ENCODE peak calls at places on chromosomes 12 and 14, in six cellular contexts. F is H1, L is HepG2, I is GM12891, U is K562, W is GM12878. A is an unnamed sample.

GRCh38 chr12:85627584-85627983 is 208.6 kb downstream of the RASSF9 start:
- DNase-seq in W (no peak), L (no peak), U (no peak), I (no peak), F (no peak), A (no peak)

GRCh38 chr14:74954232-74954946 is 1.0 kb downstream of the PGF start:
- DNase-seq in W (no peak), F (no peak), L (peak; percentile 63), I (no peak), U (no peak), A (no peak)

GRCh38 chr14:62002636-62003035 is 240.4 kb downstream of the SNAPC1 start:
- DNase-seq in L (no peak), I (no peak), F (no peak), W (no peak), U (no peak), A (no peak)

GRCh38 chr12:97426485-97427116 is 36.0 kb upstream of the RMST start:
- DNase-seq in W (no peak), F (no peak), I (no peak), L (no peak), U (no peak), A (no peak)

GRCh38 chr14:33556382-33557121 is 394.3 kb downstream of the EGLN3 start:
- DNase-seq in U (no peak), L (no peak), F (no peak), I (no peak), W (no peak), A (no peak)

GRCh38 chr12:62709321-62709720 is 225.6 kb downstream of the PPM1H start:
- DNase-seq in I (no peak), F (no peak), U (no peak), W (no peak), L (no peak), A (no peak)

GRCh38 chr12:91920276-91920675 is 225.4 kb downstream of the BTG1 start:
- DNase-seq in F (no peak), W (no peak), I (no peak), U (peak; percentile 27), L (no peak), A (no peak)

GRCh38 chr14:74954947-74955228 is 509 bp downstream of the PGF start:
- DNase-seq in I (no peak), W (no peak), U (no peak), L (no peak), F (no peak), A (no peak)

GRCh38 chr12:107917912-107918800 is 143.7 kb downstream of the ASCL4 start:
- DNase-seq in U (peak; percentile 27), F (peak; percentile 21), L (peak; percentile 23), I (no peak), W (no peak), A (no peak)

GRCh38 chr12:20451759-20452158 is 83.4 kb downstream of the PDE3A start:
- DNase-seq in W (no peak), F (no peak), I (no peak), U (no peak), L (no peak), A (no peak)

GRCh38 chr12:110916295-110916875 is 4.0 kb downstream of the MYL2 start:
- DNase-seq in U (no peak), L (no peak), F (no peak), I (no peak), W (no peak), A (no peak)

GRCh38 chr14:59160492-59160891 is 28.0 kb upstream of the DAAM1 start:
- DNase-seq in F (no peak), W (no peak), L (no peak), I (no peak), U (no peak), A (no peak)

GRCh38 chr12:42145552-42146215 is 1.0 kb upstream of the GXYLT1 start:
- DNase-seq in F (no peak), W (no peak), U (peak; percentile 27), L (no peak), I (no peak), A (no peak)

GRCh38 chr14:41377926-41378325 is 228.8 kb upstream of the LRFN5 start:
- DNase-seq in F (no peak), I (no peak), U (no peak), W (no peak), L (no peak), A (no peak)

GRCh38 chr14:64682173-64682710 is 22.0 kb upstream of the PLEKHG3 start:
- DNase-seq in F (no peak), W (no peak), U (no peak), L (no peak), I (no peak), A (no peak)

GRCh38 chr14:67815573-67816235 is 686 bp downstream of the ZFYVE26 start:
- DNase-seq in L (no peak), U (no peak), I (no peak), F (no peak), W (no peak), A (no peak)

GRCh38 chr14:71449316-71450055 is 482.7 kb upstream of the RGS6 start:
- DNase-seq in L (no peak), U (no peak), I (no peak), W (no peak), F (no peak), A (no peak)

GRCh38 chr14:104545151-104545931 is 34.2 kb upstream of the C14orf180 start:
- DNase-seq in U (no peak), W (no peak), I (no peak), F (no peak), L (no peak), A (no peak)

GRCh38 chr12:132262256-132263060 is 66.9 kb downstream of the GALNT9 start:
- DNase-seq in L (no peak), W (no peak), U (no peak), I (no peak), F (no peak), A (no peak)

GRCh38 chr12:87509233-87509820 is 519.9 kb downstream of the C12orf50 start:
- DNase-seq in L (no peak), F (no peak), I (no peak), U (no peak), W (no peak), A (no peak)

GRCh38 chr14:30854492-30854891 is 19.9 kb upstream of the COCH start:
- DNase-seq in L (no peak), W (peak; percentile 49), F (no peak), U (no peak), I (no peak), A (no peak)

GRCh38 chr14:66662374-66662773 is 154.4 kb downstream of the GPHN start:
- DNase-seq in W (no peak), U (no peak), L (peak; percentile 10), I (no peak), F (no peak), A (no peak)

GRCh38 chr12:112944028-112944690 is 5.9 kb downstream of the OAS3 start:
- DNase-seq in L (no peak), I (no peak), U (no peak), F (no peak), W (no peak), A (no peak)

DNA sequence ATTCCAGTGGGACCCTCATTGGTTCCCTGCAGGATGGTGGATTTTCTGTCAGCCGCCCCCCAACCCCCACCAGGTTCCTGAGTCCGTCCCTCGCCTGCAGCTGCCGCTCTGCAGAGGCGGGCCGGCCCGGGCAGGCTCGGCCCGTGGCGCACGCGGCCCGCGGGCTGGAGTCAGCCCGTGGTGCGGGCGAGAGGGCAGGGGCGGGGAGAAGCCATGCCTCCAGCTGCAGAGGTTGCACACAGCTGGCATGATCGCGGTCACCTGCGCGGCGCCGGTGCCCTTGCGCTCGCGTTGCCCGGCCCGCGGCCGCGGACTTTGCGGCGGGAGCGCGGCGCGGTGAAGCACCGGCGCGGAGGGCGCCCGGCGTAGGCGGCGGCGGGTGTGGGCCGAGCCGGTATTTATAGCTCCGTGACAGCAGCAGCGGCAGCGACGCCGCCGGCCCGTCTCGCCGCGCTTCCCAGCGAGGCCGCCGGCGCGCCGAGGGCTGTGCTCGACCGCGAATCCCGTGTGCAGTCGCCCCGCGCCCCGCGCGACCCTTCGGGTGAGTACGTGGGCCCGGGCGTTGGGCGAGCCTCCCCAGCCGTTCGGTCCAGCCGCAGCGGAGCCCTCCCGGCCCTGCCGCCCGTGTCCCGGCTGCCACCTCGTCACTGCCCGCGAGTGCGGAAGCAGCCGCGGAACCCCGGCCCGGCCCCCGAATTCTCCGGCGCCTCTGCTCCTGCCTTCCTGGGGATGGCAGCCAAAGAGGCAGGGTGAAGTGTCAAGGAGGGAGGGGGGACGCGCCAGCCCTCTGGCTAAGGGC is at the start of gene TMEM117:
- DNase-seq in L (peak; percentile 25), U (peak; percentile 65), I (peak; percentile 61), W (no peak), F (no peak), A (peak; percentile 59)
- TF ChIP-seq POLR2A in L (peak; percentile 42), U (peak; percentile 52), I (peak; percentile 21), W (peak; percentile 87), F (peak; percentile 51), A (peak; percentile 70)

GRCh38 chr12:56676851-56677601 is 11.1 kb downstream of the PTGES3 start:
- DNase-seq in L (no peak), U (no peak), W (no peak), F (no peak), I (no peak), A (no peak)
- TF ChIP-seq TAF1 in L (no peak), U (no peak), W (no peak), F (no peak), I (no peak), A (no peak)

GRCh38 chr14:79758985-79759384 is 452.3 kb downstream of the DIO2 start:
- DNase-seq in W (no peak), F (no peak), L (no peak), I (no peak), U (no peak), A (no peak)

GRCh38 chr14:79767278-79767677 is 444.0 kb downstream of the DIO2 start:
- DNase-seq in F (no peak), U (no peak), L (no peak), I (no peak), W (no peak), A (no peak)

GRCh38 chr14:79764288-79764687 is 447.0 kb downstream of the DIO2 start:
- DNase-seq in I (no peak), F (no peak), L (peak; percentile 15), U (no peak), W (no peak), A (no peak)
- TF ChIP-seq POLR2A in I (no peak), F (no peak), L (no peak), U (no peak), W (no peak), A (no peak)

GRCh38 chr14:69673099-69673498 is 61.7 kb downstream of the SUSD6 start:
- DNase-seq in L (no peak), F (no peak), U (no peak), I (no peak), W (no peak), A (no peak)
- TF ChIP-seq TAF1 in L (no peak), F (no peak), U (no peak), I (no peak), W (no peak), A (no peak)

GRCh38 chr12:122895757-122896636 is at the start of gene VPS37B:
- DNase-seq in W (no peak), L (peak; percentile 33), U (peak; percentile 97), F (no peak), I (peak; percentile 73), A (peak; percentile 73)
- TF ChIP-seq POLR2A in W (peak; percentile 93), L (peak; percentile 72), U (peak; percentile 90), F (peak; percentile 66), I (peak; percentile 79), A (peak; percentile 66)

A was measured in GM12892.